ENCODE peak calls at places on chromosomes 5 and 9, in five cellular contexts. N is IMR-90, D is Panc1, B is left lung, Z is transverse colon. M is an unnamed sample.

GRCh38 chr5:58452566-58453258 is 7.2 kb downstream of the PLK2 start:
- DNase-seq in Z (no peak), B (no peak), N (peak; percentile 42), D (no peak), M (no peak)

GRCh38 chr9:37839491-37840461 is 39.2 kb downstream of the DCAF10 start:
- DNase-seq in N (peak; percentile 20), D (no peak), B (no peak), Z (no peak), M (no peak)

GRCh38 chr5:175742290-175742994 is 84.6 kb downstream of the HRH2 start:
- DNase-seq in N (no peak), D (no peak), Z (no peak), B (no peak), M (no peak)

GRCh38 chr5:160929343-160929742 is 77.3 kb upstream of the ATP10B start:
- DNase-seq in N (no peak), D (no peak), Z (peak; percentile 76), B (no peak), M (no peak)

GRCh38 chr5:143182106-143182505 is 221.4 kb downstream of the NR3C1 start:
- DNase-seq in B (no peak), D (no peak), N (no peak), Z (no peak), M (no peak)

GRCh38 chr5:152532714-152533113 is 127.6 kb upstream of the NMUR2 start:
- DNase-seq in B (no peak), Z (no peak), D (peak; percentile 27), N (peak; percentile 56), M (no peak)

GRCh38 chr5:158770506-158770905 is 329.2 kb downstream of the EBF1 start:
- DNase-seq in D (no peak), N (no peak), Z (no peak), B (no peak), M (no peak)

GRCh38 chr5:88938488-88938887 is 55.5 kb upstream of the MEF2C start:
- DNase-seq in B (no peak), N (no peak), Z (no peak), D (no peak), M (no peak)

GRCh38 chr9:3912817-3913216 is 387.0 kb upstream of the RFX3 start:
- DNase-seq in B (no peak), N (peak; percentile 23), D (no peak), Z (no peak), M (no peak)

GRCh38 chr9:36396985-36397384 is 3.1 kb downstream of the RNF38 start:
- DNase-seq in Z (no peak), N (no peak), D (no peak), B (no peak), M (no peak)

GRCh38 chr5:178388381-178389030 is 155.9 kb upstream of the PHYKPL start:
- DNase-seq in D (no peak), Z (peak; percentile 25), B (peak; percentile 68), N (peak; percentile 18), M (no peak)

GRCh38 chr9:127131871-127132270 is 9.4 kb upstream of the ANGPTL2 start:
- DNase-seq in Z (no peak), D (peak; percentile 5), N (peak; percentile 80), B (no peak), M (no peak)

GRCh38 chr5:71960196-71960595 is 147.1 kb upstream of the MAP1B start:
- DNase-seq in B (no peak), Z (no peak), N (no peak), D (no peak), M (no peak)

GRCh38 chr9:17802249-17802857 is 223.5 kb downstream of the SH3GL2 start:
- DNase-seq in B (no peak), D (no peak), N (peak; percentile 16), Z (no peak), M (no peak)

GRCh38 chr9:137293482-137294090 is 8.5 kb downstream of the NRARP start:
- DNase-seq in Z (peak; percentile 87), B (no peak), D (no peak), N (no peak), M (no peak)

GRCh38 chr9:130157079-130157478 is 15.1 kb upstream of the NCS1 start:
- DNase-seq in B (no peak), N (no peak), Z (no peak), D (no peak), M (no peak)

GRCh38 chr9:124110307-124110915 is 98.8 kb downstream of the LHX2 start:
- DNase-seq in N (peak; percentile 59), Z (peak; percentile 53), D (no peak), B (no peak), M (no peak)

GRCh38 chr5:133460172-133460758 is 152.1 kb downstream of the FSTL4 start:
- DNase-seq in Z (peak; percentile 16), B (no peak), D (peak; percentile 18), N (no peak), M (peak; percentile 17)

GRCh38 chr5:43038523-43038989 is 1.6 kb downstream of the ANXA2R start:
- DNase-seq in Z (peak; percentile 23), D (no peak), N (peak; percentile 82), B (peak; percentile 78), M (peak; percentile 57)

GRCh38 chr5:138336952-138337684 is 948 bp upstream of the FAM53C start:
- DNase-seq in Z (peak; percentile 85), B (peak; percentile 80), D (peak; percentile 90), N (peak; percentile 79), M (no peak)

GRCh38 chr5:74403771-74404170 is 236.8 kb downstream of the ENC1 start:
- DNase-seq in Z (no peak), D (no peak), B (no peak), N (no peak), M (no peak)

GRCh38 chr9:98558575-98558974 is 150.2 kb downstream of the GABBR2 start:
- DNase-seq in B (no peak), D (no peak), Z (no peak), N (peak; percentile 76), M (no peak)

GRCh38 chr5:320524-321232 is 836 bp upstream of the AHRR start:
- DNase-seq in N (no peak), D (no peak), B (peak; percentile 76), Z (no peak), M (no peak)

GRCh38 chr9:105859428-105860091 is 165.2 kb downstream of the TMEM38B start:
- DNase-seq in Z (no peak), B (no peak), N (no peak), D (no peak), M (no peak)

GRCh38 chr5:25694805-25695204 is 1050.0 kb upstream of the CDH10 start:
- DNase-seq in Z (no peak), D (no peak), N (no peak), B (no peak), M (no peak)

GRCh38 chr5:177040814-177041410 is 18.4 kb downstream of the ZNF346 start:
- DNase-seq in Z (no peak), D (no peak), N (peak; percentile 45), B (no peak), M (no peak)

GRCh38 chr5:177041936-177042335 is 19.4 kb downstream of the ZNF346 start:
- DNase-seq in N (no peak), D (no peak), Z (no peak), B (no peak), M (no peak)

GRCh38 chr5:177043114-177043513 is 20.6 kb downstream of the ZNF346 start:
- DNase-seq in Z (no peak), D (no peak), B (no peak), N (no peak), M (no peak)

GRCh38 chr5:177045628-177046027 is 23.1 kb downstream of the ZNF346 start:
- DNase-seq in N (no peak), B (no peak), D (no peak), Z (peak; percentile 37), M (no peak)

DNA sequence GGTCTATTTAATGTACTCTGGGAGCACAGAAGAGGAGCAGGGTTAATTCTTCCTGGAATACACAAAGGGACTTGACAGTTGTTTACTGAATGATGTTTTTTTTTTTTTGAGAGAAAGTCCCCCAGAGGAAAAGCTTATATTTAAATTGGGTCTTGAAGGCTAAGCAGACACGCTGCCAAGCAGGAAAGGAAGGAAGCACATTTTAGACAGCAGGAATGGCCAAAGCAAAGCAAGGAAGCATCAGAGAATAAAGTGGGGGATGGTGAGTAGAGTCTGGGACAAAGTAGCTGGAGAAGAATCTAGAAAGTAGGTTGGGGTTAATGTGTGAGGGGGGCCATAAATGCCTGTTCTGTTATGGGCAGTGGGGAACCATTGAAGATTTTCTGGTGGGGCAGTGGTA is 21.5 kb downstream of the ZNF346 start:
- DNase-seq in Z (no peak), N (no peak), D (no peak), B (no peak), M (no peak)
- H3K36me3 ChIP-seq in Z (peaks cover 9% of the 10 kb centered on the region), N (peaks cover 24% of the 10 kb centered on the region), D (peaks cover 2% of the 10 kb centered on the region), B (peaks cover 78% of the 10 kb centered on the region), M (peaks cover 14% of the 10 kb centered on the region)

DNA sequence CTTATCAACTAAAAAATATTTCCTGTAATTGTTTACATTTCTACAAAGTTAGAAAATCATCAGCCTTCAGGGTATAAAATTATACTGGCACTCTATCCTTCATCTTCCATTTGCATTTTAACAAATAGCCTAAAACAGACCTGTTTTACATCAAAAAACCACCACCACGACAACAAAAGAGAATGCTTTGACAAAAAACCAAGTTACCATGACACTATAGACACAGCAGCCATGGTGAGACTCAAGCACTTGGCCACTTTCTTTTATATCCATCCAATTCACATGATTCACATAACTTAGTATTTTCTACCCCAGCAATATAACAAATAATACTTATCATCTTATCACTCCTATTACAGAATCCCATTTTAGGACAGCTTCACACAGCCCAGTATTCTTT is 2.8 kb downstream of the NADK2 start:
- DNase-seq in N (no peak), D (no peak), B (no peak), Z (no peak), M (no peak)
- H3K4me3 ChIP-seq in N (no peak overlapping the region), D (no peak overlapping the region), B (no peak overlapping the region), Z (no peak overlapping the region), M (no peak overlapping the region)

GRCh38 chr5:41637424-41637823 is 127.0 kb upstream of the PLCXD3 start:
- DNase-seq in N (no peak), Z (no peak), D (no peak), B (peak; percentile 28), M (no peak)

GRCh38 chr5:41637869-41638268 is 127.5 kb upstream of the PLCXD3 start:
- DNase-seq in B (no peak), D (no peak), N (no peak), Z (no peak), M (no peak)

GRCh38 chr5:41641621-41642020 is 131.2 kb upstream of the PLCXD3 start:
- DNase-seq in N (peak; percentile 16), Z (no peak), B (no peak), D (no peak), M (no peak)

GRCh38 chr5:41638685-41639084 is 128.3 kb upstream of the PLCXD3 start:
- DNase-seq in D (no peak), N (no peak), Z (no peak), B (no peak), M (no peak)

GRCh38 chr5:41636605-41637004 is 126.2 kb upstream of the PLCXD3 start:
- DNase-seq in B (no peak), D (no peak), N (peak; percentile 28), Z (no peak), M (no peak)
- TF ChIP-seq CTCF in B (no peak), D (peak; percentile 36), N (peak; percentile 28), Z (no peak), M (peak; percentile 42)

GRCh38 chr5:154460172-154460571 is 14.4 kb downstream of the SAP30L start:
- DNase-seq in D (no peak), B (no peak), Z (no peak), N (no peak), M (no peak)

GRCh38 chr5:154461531-154461930 is 15.7 kb downstream of the SAP30L start:
- DNase-seq in Z (no peak), D (no peak), B (no peak), N (peak; percentile 34), M (no peak)

GRCh38 chr5:154455585-154455984 is 9.8 kb downstream of the SAP30L start:
- DNase-seq in D (no peak), B (no peak), Z (no peak), N (no peak), M (no peak)

GRCh38 chr5:154459015-154459414 is 13.2 kb downstream of the SAP30L start:
- DNase-seq in Z (no peak), N (no peak), D (no peak), B (no peak), M (no peak)

GRCh38 chr5:154456540-154456939 is 10.7 kb downstream of the SAP30L start:
- DNase-seq in D (no peak), N (no peak), Z (no peak), B (no peak), M (no peak)
- H3K36me3 ChIP-seq in D (peaks cover 2% of the 10 kb centered on the region), N (peaks cover 46% of the 10 kb centered on the region), Z (peaks cover 40% of the 10 kb centered on the region), B (peaks cover 82% of the 10 kb centered on the region), M (peaks cover 23% of the 10 kb centered on the region)

M was measured in GM06990.